ENCODE peak calls at places on chromosomes 11 and 22, in four cellular contexts. S is HFFc6; A is activated effector memory CD4-positive, alpha-beta T cell treated with anti-CD3 and anti-CD28 coated beads, Interleukin-2, amount 50 U/mL, for 16 hours; H is GM19239. Z is an unnamed sample.

GRCh38 chr11:17967661-17968060 is 45.2 kb downstream of the SERGEF start:
- DNase-seq in S (no peak), A (no peak), H (no peak), Z (no peak)

GRCh38 chr11:37450613-37451012 is 852.6 kb upstream of the RAG2 start:
- DNase-seq in S (no peak), A (no peak), H (no peak), Z (peak; percentile 5)

GRCh38 chr22:28254396-28254795 is 335.3 kb upstream of the PITPNB start:
- DNase-seq in S (no peak), A (no peak), H (no peak), Z (no peak)

GRCh38 chr22:31944700-31945477 is 554 bp downstream of the YWHAH start:
- DNase-seq in S (no peak), A (peak; percentile 80), H (no peak), Z (no peak)

GRCh38 chr22:21981874-21982273 is 713 bp downstream of the TOP3B start:
- DNase-seq in S (no peak), A (no peak), H (no peak), Z (peak; percentile 6)

GRCh38 chr11:72001255-72001654 is 2.5 kb downstream of the IL18BP start:
- DNase-seq in S (no peak), A (no peak), H (no peak), Z (no peak)

GRCh38 chr11:2522636-2523255 is 77.9 kb downstream of the KCNQ1 start:
- DNase-seq in S (no peak), A (peak; percentile 61), H (no peak), Z (no peak)

GRCh38 chr22:50733521-50734342 is 4.3 kb upstream of the ACR start:
- DNase-seq in S (peak; percentile 37), A (peak; percentile 47), H (no peak), Z (peak; percentile 20)

GRCh38 chr22:48779211-48779643 is 1048.4 kb downstream of the BRD1 start:
- DNase-seq in S (no peak), A (peak; percentile 36), H (no peak), Z (no peak)

GRCh38 chr11:22466809-22467208 is 128.6 kb downstream of the SLC17A6 start:
- DNase-seq in S (no peak), A (no peak), H (no peak), Z (peak; percentile 98)

GRCh38 chr11:90197377-90197776 is 25.5 kb downstream of the CHORDC1 start:
- DNase-seq in S (no peak), A (no peak), H (no peak), Z (no peak)

Z was measured in iris pigment epithelial cell.